ENCODE peak calls at places on chromosome 6, in five cellular contexts. S, K, C, U and P are unnamed samples.

GRCh38 chr6:132188865-132189264 is 212.4 kb downstream of the MOXD1 start:
- DNase-seq in K (peak), C (no peak), U (no peak), S (no peak), P (peak)

GRCh38 chr6:151485616-151486015 is 8.2 kb upstream of the CCDC170 start:
- DNase-seq in C (no peak), S (no peak), U (no peak), K (no peak), P (no peak)

GRCh38 chr6:43095939-43096338 is 19.8 kb downstream of the PTK7 start:
- DNase-seq in C (no peak), K (no peak), S (no peak), U (no peak), P (no peak)

GRCh38 chr6:34736838-34737237 is 20.5 kb upstream of the SNRPC start:
- DNase-seq in C (no peak), S (no peak), K (no peak), U (no peak), P (no peak)

GRCh38 chr6:152984387-152984872 is 1.6 kb upstream of the FBXO5 start:
- DNase-seq in U (no peak), C (no peak), K (no peak), S (no peak), P (no peak)

GRCh38 chr6:139732451-139732850 is 358.0 kb upstream of the CITED2 start:
- DNase-seq in C (peak), K (peak), S (peak), U (no peak), P (peak)

GRCh38 chr6:72746276-72746675 is 124.4 kb downstream of the KCNQ5 start:
- DNase-seq in C (no peak), S (no peak), U (no peak), K (peak), P (peak)

GRCh38 chr6:156879235-156879995 is 102.2 kb downstream of the ARID1B start:
- DNase-seq in C (no peak), S (no peak), K (no peak), U (no peak), P (no peak)

GRCh38 chr6:85756982-85757381 is 114.3 kb upstream of the SYNCRIP start:
- DNase-seq in K (peak), U (peak), S (no peak), C (no peak), P (peak)

GRCh38 chr6:103797738-103798137 is 1062.0 kb downstream of the HACE1 start:
- DNase-seq in C (no peak), U (no peak), K (no peak), S (no peak), P (peak)

GRCh38 chr6:106913676-106914280 is 60.8 kb downstream of the CD24 start:
- DNase-seq in K (no peak), U (no peak), C (no peak), S (no peak), P (no peak)

GRCh38 chr6:106858653-106859092 is 115.9 kb downstream of the CD24 start:
- DNase-seq in K (peak), C (no peak), S (no peak), U (peak), P (peak)

GRCh38 chr6:63582579-63583231 is 10.4 kb downstream of the LOC128125822 start:
- DNase-seq in K (no peak), S (no peak), C (no peak), U (no peak), P (no peak)

GRCh38 chr6:90219168-90219985 is 77.3 kb downstream of the BACH2 start:
- DNase-seq in U (peak), K (peak), S (no peak), C (peak), P (peak)

GRCh38 chr6:162670345-162670744 is 57.2 kb downstream of the PRKN start:
- DNase-seq in C (no peak), S (no peak), K (no peak), U (no peak), P (no peak)

GRCh38 chr6:146582857-146583256 is 15.9 kb upstream of the ADGB start:
- DNase-seq in K (peak), U (peak), S (no peak), C (no peak), P (peak)

GRCh38 chr6:49955847-49956246 is 8.1 kb downstream of the DEFB114 start:
- DNase-seq in K (no peak), C (no peak), U (no peak), S (no peak), P (no peak)

GRCh38 chr6:82589509-82590206 is 226.0 kb downstream of the TPBG start:
- DNase-seq in U (no peak), K (peak), S (no peak), C (no peak), P (peak)

GRCh38 chr6:14270925-14271791 is 153.6 kb downstream of the CD83 start:
- DNase-seq in C (no peak), K (peak), U (peak), S (no peak), P (peak)

GRCh38 chr6:27546522-27546921 is 73.6 kb upstream of the ZNF184 start:
- DNase-seq in K (no peak), S (no peak), U (no peak), C (no peak), P (no peak)

GRCh38 chr6:13407709-13408695 is 79.4 kb downstream of the GFOD1 start:
- DNase-seq in C (no peak), S (no peak), U (no peak), K (peak), P (peak)

GRCh38 chr6:16355699-16356481 is 117.5 kb downstream of the GMPR start:
- DNase-seq in C (no peak), K (no peak), U (no peak), S (no peak), P (peak)

GRCh38 chr6:142301421-142302391 is at the start of gene ADGRG6:
- DNase-seq in K (peak), U (peak), S (no peak), C (peak), P (no peak)

GRCh38 chr6:53440331-53440730 is 91.6 kb upstream of the ELOVL5 start:
- DNase-seq in U (no peak), S (no peak), C (no peak), K (peak), P (peak)

GRCh38 chr6:130841128-130841728 is 14.0 kb downstream of the SMLR1 start:
- DNase-seq in S (no peak), C (no peak), U (no peak), K (peak), P (no peak)

GRCh38 chr6:14478396-14479225 is 361.0 kb downstream of the CD83 start:
- DNase-seq in C (no peak), U (no peak), K (no peak), S (no peak), P (no peak)

GRCh38 chr6:13334953-13335352 is 6.6 kb upstream of the TBC1D7 start:
- DNase-seq in U (no peak), C (no peak), S (no peak), K (no peak), P (peak)

GRCh38 chr6:106473807-106474206 is 113.3 kb downstream of the CRYBG1 start:
- DNase-seq in K (peak), U (no peak), C (no peak), S (no peak), P (peak)

GRCh38 chr6:32829495-32829894 is 9.0 kb downstream of the TAP2 start:
- DNase-seq in C (no peak), K (no peak), U (no peak), S (no peak), P (no peak)

GRCh38 chr6:32830017-32830416 is 8.5 kb downstream of the TAP2 start:
- DNase-seq in K (no peak), S (no peak), U (no peak), C (no peak), P (no peak)

GRCh38 chr6:32826996-32827395 is 10.2 kb upstream of the HLA-DOB start:
- DNase-seq in K (no peak), S (no peak), U (no peak), C (no peak), P (no peak)

GRCh38 chr6:32830936-32831335 is 7.6 kb downstream of the TAP2 start:
- DNase-seq in C (no peak), K (no peak), S (no peak), U (no peak), P (no peak)

GRCh38 chr6:32825966-32826365 is 9.2 kb upstream of the HLA-DOB start:
- DNase-seq in S (no peak), U (no peak), C (no peak), K (peak), P (peak)
- TF ChIP-seq CTCF in S (peak), U (no peak), C (peak), K (peak), P (peak)

DNA sequence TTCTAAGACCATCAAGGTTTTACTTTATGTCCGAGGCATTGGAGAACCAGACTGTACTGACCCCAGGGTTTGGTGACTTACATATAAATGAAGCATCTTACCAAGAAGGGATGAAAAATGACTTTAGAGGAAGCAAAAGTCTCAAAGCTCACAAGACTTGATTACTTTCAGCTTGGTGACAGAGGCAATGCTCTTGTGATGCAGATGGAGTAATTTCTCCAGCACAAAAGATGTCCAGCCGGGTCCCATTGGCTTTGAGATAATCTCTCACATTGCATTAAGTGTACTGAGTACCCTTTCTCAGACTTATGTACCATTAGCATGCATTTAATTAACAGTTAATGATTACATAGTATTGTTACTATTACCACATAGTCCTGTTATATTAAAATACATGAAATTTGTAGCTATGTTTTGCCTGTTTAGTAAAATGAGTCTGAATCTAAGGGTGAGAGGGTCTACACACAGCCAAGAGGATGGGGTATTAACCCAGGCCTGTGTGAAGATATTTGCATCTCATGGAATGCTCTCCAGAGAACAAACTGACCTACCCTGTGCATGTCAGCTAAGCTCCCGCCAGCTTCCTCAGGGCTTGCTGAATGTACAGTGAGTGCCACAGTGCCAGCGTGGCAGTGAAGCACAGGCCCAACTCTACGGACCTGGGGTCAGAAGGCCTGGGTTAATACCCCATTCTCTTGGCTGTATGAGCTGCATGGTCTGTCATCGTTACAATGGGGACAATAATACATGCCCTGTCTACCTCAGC is 5.6 kb downstream of the HTR1E start:
- DNase-seq in K (no peak), S (no peak), C (no peak), U (no peak), P (no peak)
- TF ChIP-seq CTCF in K (no peak), S (no peak), C (no peak), U (no peak), P (no peak)

GRCh38 chr6:76861403-76861802 is 601.9 kb downstream of the HTR1B start:
- DNase-seq in S (no peak), U (peak), C (no peak), K (no peak), P (peak)
- TF ChIP-seq CTCF in S (no peak), U (no peak), C (peak), K (peak), P (peak)

DNA sequence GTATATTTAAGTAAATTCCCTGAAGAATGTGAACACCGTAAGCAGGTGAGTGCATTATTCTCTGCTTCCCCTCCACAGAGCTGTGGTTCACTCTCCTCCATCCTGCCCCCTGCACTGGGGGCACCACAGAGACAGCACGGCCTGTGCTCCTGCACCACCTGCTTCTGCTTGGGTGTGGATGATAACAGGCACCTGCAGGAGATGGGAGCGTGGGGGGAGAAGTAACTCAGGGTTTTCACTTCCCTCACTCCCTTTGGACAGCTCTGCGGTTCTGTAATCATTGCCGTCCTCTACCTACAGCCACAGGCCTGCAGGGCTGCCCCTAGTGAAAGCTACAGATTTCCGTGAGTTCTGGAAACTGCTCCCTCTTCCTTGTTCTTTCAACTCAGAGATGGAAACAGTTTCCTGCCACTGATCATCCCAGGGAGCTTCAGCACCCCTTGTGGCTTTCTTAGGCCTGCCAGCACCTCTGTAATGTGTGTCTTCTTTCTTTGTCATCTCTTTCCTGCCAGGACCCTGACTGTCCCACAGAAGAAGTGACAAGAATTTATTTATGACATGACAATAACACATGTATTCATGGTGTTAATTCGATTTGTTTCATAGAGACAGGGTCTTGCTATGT is 21.3 kb upstream of the MICB start:
- DNase-seq in S (no peak), U (no peak), C (no peak), K (no peak), P (no peak)
- TF ChIP-seq CTCF in S (no peak), U (no peak), C (no peak), K (peak), P (no peak)

GRCh38 chr6:166803455-166803854 is 152.9 kb downstream of the RNASET2 start:
- DNase-seq in C (no peak), K (no peak), U (no peak), S (no peak), P (no peak)

GRCh38 chr6:166798652-166799051 is 157.7 kb downstream of the RNASET2 start:
- DNase-seq in K (no peak), S (no peak), U (no peak), C (no peak), P (no peak)

GRCh38 chr6:166800110-166800509 is 156.2 kb downstream of the RNASET2 start:
- DNase-seq in C (no peak), U (no peak), K (no peak), S (no peak), P (no peak)

GRCh38 chr6:166806217-166806838 is 150.0 kb downstream of the RNASET2 start:
- DNase-seq in U (no peak), K (no peak), C (no peak), S (no peak), P (no peak)

DNA sequence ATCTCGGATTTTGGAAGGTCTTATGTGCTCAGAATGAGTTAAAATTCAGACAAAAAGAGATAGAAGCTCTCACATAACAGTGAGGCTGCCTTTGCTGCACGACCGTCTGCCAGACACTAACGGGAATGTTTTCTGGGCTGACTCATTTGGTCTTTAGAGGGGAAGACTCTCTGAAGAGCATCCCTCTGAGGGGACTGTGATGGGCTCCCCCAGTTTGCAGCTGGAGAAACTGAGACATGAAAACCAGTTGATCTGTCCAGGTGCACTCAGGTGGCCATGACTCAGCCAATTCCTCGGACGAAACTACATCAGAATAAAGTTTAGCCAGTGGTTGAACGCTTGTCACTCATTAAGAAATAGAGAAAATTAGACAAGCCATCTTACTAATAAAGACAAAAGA is 153.9 kb downstream of the RNASET2 start:
- DNase-seq in C (no peak), S (no peak), U (no peak), K (no peak), P (no peak)
- TF ChIP-seq CTCF in C (no peak), S (no peak), U (no peak), K (no peak), P (no peak)

DNA sequence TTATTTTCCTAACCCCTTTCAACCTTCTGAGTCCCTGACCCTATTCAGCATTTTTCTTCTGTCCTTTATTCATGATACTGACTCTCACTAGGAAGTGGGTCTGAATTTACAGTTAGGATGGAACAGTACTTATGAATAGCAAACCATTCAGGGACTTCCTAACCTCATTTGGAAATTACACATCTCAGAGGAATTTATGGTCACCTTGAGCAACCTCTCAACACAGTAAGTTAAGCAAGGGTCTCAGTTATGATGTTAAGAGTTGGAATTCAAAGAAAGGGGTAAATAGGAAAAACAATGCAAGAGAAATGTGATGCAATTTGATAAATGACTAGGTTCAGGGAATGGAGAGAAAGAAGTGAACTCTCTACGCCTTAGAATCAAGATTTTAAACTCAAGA is 97.3 kb downstream of the GPR6 start:
- DNase-seq in S (no peak), K (peak), C (no peak), U (no peak), P (peak)
- TF ChIP-seq CTCF in S (no peak), K (no peak), C (no peak), U (no peak), P (no peak)

GRCh38 chr6:99607416-99608036 is 893 bp downstream of the PRDM13 start:
- DNase-seq in C (no peak), U (no peak), K (no peak), S (no peak), P (no peak)

GRCh38 chr6:99608059-99608885 is 1.6 kb downstream of the PRDM13 start:
- DNase-seq in S (no peak), K (no peak), U (no peak), C (no peak), P (no peak)

GRCh38 chr6:99605074-99605726 is 1.4 kb upstream of the PRDM13 start:
- DNase-seq in S (no peak), C (no peak), K (no peak), U (no peak), P (no peak)

GRCh38 chr6:99605911-99606669 is 543 bp upstream of the PRDM13 start:
- DNase-seq in C (no peak), S (no peak), K (no peak), U (no peak), P (no peak)

GRCh38 chr6:99606670-99607415 is at the start of gene PRDM13:
- DNase-seq in K (no peak), S (no peak), C (no peak), U (no peak), P (no peak)
- TF ChIP-seq CTCF in K (no peak), S (no peak), C (no peak), U (no peak), P (no peak)

GRCh38 chr6:47080083-47080596 is 38.0 kb upstream of the ADGRF1 start:
- DNase-seq in U (no peak), C (no peak), K (no peak), S (no peak), P (no peak)

GRCh38 chr6:47078991-47079390 is 36.9 kb upstream of the ADGRF1 start:
- DNase-seq in C (no peak), S (no peak), U (no peak), K (no peak), P (no peak)

GRCh38 chr6:47076422-47077344 is 34.6 kb upstream of the ADGRF1 start:
- DNase-seq in S (no peak), U (peak), K (no peak), C (no peak), P (peak)

GRCh38 chr6:47075741-47076421 is 33.7 kb upstream of the ADGRF1 start:
- DNase-seq in C (no peak), U (no peak), K (no peak), S (no peak), P (no peak)

DNA sequence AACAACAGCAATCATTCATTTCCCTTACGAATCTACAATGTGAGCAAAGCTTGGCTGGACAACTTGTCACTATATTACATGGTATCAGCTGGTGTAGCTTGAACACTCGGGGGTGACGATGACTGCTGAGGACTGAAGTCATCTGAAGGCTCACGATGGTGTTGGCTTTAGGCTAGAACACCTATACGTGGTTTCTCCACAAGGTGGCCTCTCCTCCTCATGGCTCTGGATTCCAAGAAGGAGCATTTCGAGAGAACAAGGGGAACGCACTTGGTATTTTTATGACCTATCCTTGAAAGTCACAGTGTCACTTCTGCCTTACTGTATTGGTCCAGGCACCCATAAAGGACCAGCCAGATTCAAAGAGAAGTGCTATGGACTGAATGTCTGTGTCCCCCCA is 37.5 kb upstream of the ADGRF1 start:
- DNase-seq in C (no peak), U (no peak), S (no peak), K (no peak), P (no peak)
- TF ChIP-seq CTCF in C (no peak), U (no peak), S (no peak), K (peak), P (peak)

GRCh38 chr6:127924440-127924839 is 23.6 kb upstream of the THEMIS start:
- DNase-seq in S (no peak), U (no peak), C (no peak), K (no peak), P (no peak)
- TF ChIP-seq CTCF in S (no peak), U (no peak), C (no peak), K (no peak), P (no peak)